ENCODE peak calls at places on chromosomes 3 and 15, in nine cellular contexts. One of them, this sample, is unnamed.

GRCh38 chr3:48562367-48563095 is 1.1 kb downstream of the UCN2 start:
- DNase-seq in PC-3: no peak
- DNase-seq in HCT116: no peak
- DNase-seq in hepatocyte: no peak
- DNase-seq in pancreas: no peak
- DNase-seq in CD8-positive, alpha-beta T cell: no peak
- DNase-seq in PC-9: no peak
- DNase-seq in astrocyte: no peak
- DNase-seq in IMR-90: no peak
- DNase-seq in this sample: no peak

GRCh38 chr3:42847731-42848130 is 27.9 kb downstream of the CYP8B1 start:
- DNase-seq in PC-9: no peak
- DNase-seq in PC-3: no peak
- DNase-seq in pancreas: no peak
- DNase-seq in astrocyte: no peak
- DNase-seq in hepatocyte: no peak
- DNase-seq in IMR-90: no peak
- DNase-seq in HCT116: no peak
- DNase-seq in CD8-positive, alpha-beta T cell: no peak
- DNase-seq in this sample: peak

GRCh38 chr15:57610130-57610529 is 18.4 kb downstream of the MYZAP start:
- DNase-seq in astrocyte: peak
- DNase-seq in hepatocyte: peak
- DNase-seq in PC-3: peak
- DNase-seq in pancreas: peak
- DNase-seq in HCT116: peak
- DNase-seq in CD8-positive, alpha-beta T cell: no peak
- DNase-seq in PC-9: peak
- DNase-seq in IMR-90: peak
- DNase-seq in this sample: peak

GRCh38 chr3:153172796-153173757 is 11.1 kb downstream of the RAP2B start:
- DNase-seq in pancreas: no peak
- DNase-seq in hepatocyte: peak
- DNase-seq in PC-9: no peak
- DNase-seq in PC-3: peak
- DNase-seq in CD8-positive, alpha-beta T cell: no peak
- DNase-seq in HCT116: no peak
- DNase-seq in IMR-90: no peak
- DNase-seq in astrocyte: no peak
- DNase-seq in this sample: no peak

GRCh38 chr3:37627951-37628620 is 233.6 kb upstream of the CTDSPL start:
- DNase-seq in HCT116: no peak
- DNase-seq in IMR-90: no peak
- DNase-seq in hepatocyte: no peak
- DNase-seq in CD8-positive, alpha-beta T cell: no peak
- DNase-seq in PC-3: no peak
- DNase-seq in pancreas: no peak
- DNase-seq in PC-9: no peak
- DNase-seq in astrocyte: no peak
- DNase-seq in this sample: no peak

GRCh38 chr3:195196266-195196665 is 74.7 kb downstream of the XXYLT1 start:
- DNase-seq in pancreas: no peak
- DNase-seq in hepatocyte: no peak
- DNase-seq in PC-3: peak
- DNase-seq in PC-9: no peak
- DNase-seq in HCT116: no peak
- DNase-seq in astrocyte: no peak
- DNase-seq in IMR-90: peak
- DNase-seq in CD8-positive, alpha-beta T cell: no peak
- DNase-seq in this sample: no peak

GRCh38 chr3:79917561-79917960 is 149.8 kb upstream of the ROBO1 start:
- DNase-seq in pancreas: no peak
- DNase-seq in PC-3: no peak
- DNase-seq in astrocyte: no peak
- DNase-seq in CD8-positive, alpha-beta T cell: no peak
- DNase-seq in hepatocyte: no peak
- DNase-seq in PC-9: no peak
- DNase-seq in IMR-90: no peak
- DNase-seq in HCT116: no peak
- DNase-seq in this sample: no peak

GRCh38 chr3:14989943-14990753 is 42.8 kb downstream of the NR2C2 start:
- DNase-seq in pancreas: no peak
- DNase-seq in HCT116: no peak
- DNase-seq in PC-3: no peak
- DNase-seq in astrocyte: peak
- DNase-seq in CD8-positive, alpha-beta T cell: no peak
- DNase-seq in PC-9: peak
- DNase-seq in IMR-90: no peak
- DNase-seq in hepatocyte: peak
- DNase-seq in this sample: peak

GRCh38 chr3:65406470-65406869 is 632.2 kb downstream of the MAGI1 start:
- DNase-seq in PC-3: peak
- DNase-seq in HCT116: no peak
- DNase-seq in hepatocyte: peak
- DNase-seq in IMR-90: peak
- DNase-seq in pancreas: no peak
- DNase-seq in astrocyte: no peak
- DNase-seq in PC-9: no peak
- DNase-seq in CD8-positive, alpha-beta T cell: no peak
- DNase-seq in this sample: no peak

GRCh38 chr3:14331273-14331672 is 71.1 kb upstream of the SLC6A6 start:
- DNase-seq in IMR-90: no peak
- DNase-seq in astrocyte: no peak
- DNase-seq in PC-3: no peak
- DNase-seq in PC-9: no peak
- DNase-seq in HCT116: no peak
- DNase-seq in CD8-positive, alpha-beta T cell: no peak
- DNase-seq in pancreas: no peak
- DNase-seq in hepatocyte: peak
- DNase-seq in this sample: no peak

GRCh38 chr3:56314842-56315241 is 153.4 kb downstream of the ERC2 start:
- DNase-seq in PC-9: no peak
- DNase-seq in pancreas: no peak
- DNase-seq in CD8-positive, alpha-beta T cell: no peak
- DNase-seq in PC-3: no peak
- DNase-seq in HCT116: no peak
- DNase-seq in IMR-90: no peak
- DNase-seq in astrocyte: peak
- DNase-seq in hepatocyte: no peak
- DNase-seq in this sample: no peak

GRCh38 chr3:128993461-128994172 is at the start of gene CFAP92:
- DNase-seq in IMR-90: peak
- DNase-seq in pancreas: peak
- DNase-seq in HCT116: peak
- DNase-seq in CD8-positive, alpha-beta T cell: peak
- DNase-seq in PC-3: peak
- DNase-seq in astrocyte: peak
- DNase-seq in hepatocyte: peak
- DNase-seq in PC-9: peak
- DNase-seq in this sample: peak

GRCh38 chr15:68506071-68506470 is 72.7 kb upstream of the CORO2B start:
- DNase-seq in PC-9: no peak
- DNase-seq in pancreas: no peak
- DNase-seq in astrocyte: no peak
- DNase-seq in PC-3: no peak
- DNase-seq in IMR-90: no peak
- DNase-seq in CD8-positive, alpha-beta T cell: no peak
- DNase-seq in HCT116: no peak
- DNase-seq in hepatocyte: no peak
- DNase-seq in this sample: no peak

GRCh38 chr3:111924283-111924682 is 54.5 kb upstream of the ABHD10 start:
- DNase-seq in HCT116: no peak
- DNase-seq in hepatocyte: no peak
- DNase-seq in pancreas: peak
- DNase-seq in PC-3: peak
- DNase-seq in CD8-positive, alpha-beta T cell: no peak
- DNase-seq in PC-9: peak
- DNase-seq in astrocyte: no peak
- DNase-seq in IMR-90: no peak
- DNase-seq in this sample: peak

GRCh38 chr3:75049581-75049980 is 435.1 kb upstream of the CNTN3 start:
- DNase-seq in hepatocyte: no peak
- DNase-seq in IMR-90: no peak
- DNase-seq in HCT116: no peak
- DNase-seq in astrocyte: no peak
- DNase-seq in pancreas: no peak
- DNase-seq in PC-3: no peak
- DNase-seq in PC-9: no peak
- DNase-seq in CD8-positive, alpha-beta T cell: no peak
- DNase-seq in this sample: no peak

GRCh38 chr3:170222647-170223541 is 670 bp downstream of the PRKCI start:
- DNase-seq in pancreas: no peak
- DNase-seq in PC-9: no peak
- DNase-seq in IMR-90: peak
- DNase-seq in HCT116: no peak
- DNase-seq in hepatocyte: peak
- DNase-seq in PC-3: peak
- DNase-seq in astrocyte: no peak
- DNase-seq in CD8-positive, alpha-beta T cell: peak
- DNase-seq in this sample: peak

GRCh38 chr3:197023998-197024651 is 5.5 kb downstream of the MELTF start:
- DNase-seq in PC-9: no peak
- DNase-seq in HCT116: no peak
- DNase-seq in astrocyte: no peak
- DNase-seq in pancreas: no peak
- DNase-seq in IMR-90: no peak
- DNase-seq in hepatocyte: peak
- DNase-seq in CD8-positive, alpha-beta T cell: no peak
- DNase-seq in PC-3: no peak
- DNase-seq in this sample: no peak

GRCh38 chr3:61173685-61174084 is 77.6 kb downstream of the FHIT start:
- DNase-seq in pancreas: no peak
- DNase-seq in HCT116: no peak
- DNase-seq in IMR-90: no peak
- DNase-seq in PC-3: peak
- DNase-seq in astrocyte: no peak
- DNase-seq in PC-9: no peak
- DNase-seq in hepatocyte: peak
- DNase-seq in CD8-positive, alpha-beta T cell: no peak
- DNase-seq in this sample: no peak

GRCh38 chr3:170425491-170426239 is 7.0 kb downstream of the CLDN11 start:
- DNase-seq in HCT116: no peak
- DNase-seq in PC-9: no peak
- DNase-seq in CD8-positive, alpha-beta T cell: no peak
- DNase-seq in astrocyte: no peak
- DNase-seq in IMR-90: no peak
- DNase-seq in pancreas: no peak
- DNase-seq in hepatocyte: peak
- DNase-seq in PC-3: no peak
- DNase-seq in this sample: no peak

GRCh38 chr15:65832549-65833364 is 36.5 kb upstream of the RAB11A start:
- DNase-seq in hepatocyte: peak
- DNase-seq in PC-3: peak
- DNase-seq in pancreas: peak
- DNase-seq in PC-9: peak
- DNase-seq in IMR-90: peak
- DNase-seq in HCT116: peak
- DNase-seq in astrocyte: peak
- DNase-seq in CD8-positive, alpha-beta T cell: peak
- DNase-seq in this sample: peak
- TF ChIP-seq CTCF in hepatocyte: peak
- TF ChIP-seq CTCF in PC-3: peak
- TF ChIP-seq CTCF in pancreas: no peak
- TF ChIP-seq CTCF in PC-9: no peak
- TF ChIP-seq CTCF in IMR-90: peak
- TF ChIP-seq CTCF in HCT116: no peak
- TF ChIP-seq CTCF in astrocyte: no peak
- TF ChIP-seq CTCF in CD8-positive, alpha-beta T cell: no peak
- TF ChIP-seq CTCF in this sample: no peak

GRCh38 chr15:99703603-99704443 is 29.4 kb downstream of the LYSMD4 start:
- DNase-seq in astrocyte: peak
- DNase-seq in HCT116: peak
- DNase-seq in IMR-90: peak
- DNase-seq in PC-9: no peak
- DNase-seq in pancreas: no peak
- DNase-seq in PC-3: peak
- DNase-seq in CD8-positive, alpha-beta T cell: no peak
- DNase-seq in hepatocyte: peak
- DNase-seq in this sample: peak
- TF ChIP-seq CTCF in astrocyte: peak
- TF ChIP-seq CTCF in HCT116: peak
- TF ChIP-seq CTCF in IMR-90: peak
- TF ChIP-seq CTCF in PC-9: peak
- TF ChIP-seq CTCF in pancreas: peak
- TF ChIP-seq CTCF in PC-3: peak
- TF ChIP-seq CTCF in CD8-positive, alpha-beta T cell: no peak
- TF ChIP-seq CTCF in hepatocyte: peak
- TF ChIP-seq CTCF in this sample: peak

GRCh38 chr15:86036243-86036642 is 43.4 kb upstream of the AGBL1 start:
- DNase-seq in PC-9: no peak
- DNase-seq in astrocyte: no peak
- DNase-seq in PC-3: no peak
- DNase-seq in HCT116: no peak
- DNase-seq in IMR-90: no peak
- DNase-seq in CD8-positive, alpha-beta T cell: no peak
- DNase-seq in pancreas: no peak
- DNase-seq in hepatocyte: no peak
- DNase-seq in this sample: no peak
- TF ChIP-seq CTCF in PC-9: no peak
- TF ChIP-seq CTCF in astrocyte: no peak
- TF ChIP-seq CTCF in PC-3: no peak
- TF ChIP-seq CTCF in HCT116: no peak
- TF ChIP-seq CTCF in IMR-90: no peak
- TF ChIP-seq CTCF in CD8-positive, alpha-beta T cell: no peak
- TF ChIP-seq CTCF in pancreas: no peak
- TF ChIP-seq CTCF in hepatocyte: no peak
- TF ChIP-seq CTCF in this sample: no peak

GRCh38 chr3:46962990-46963389 is 13.6 kb downstream of the CCDC12 start:
- DNase-seq in IMR-90: no peak
- DNase-seq in pancreas: no peak
- DNase-seq in PC-9: no peak
- DNase-seq in HCT116: no peak
- DNase-seq in hepatocyte: no peak
- DNase-seq in astrocyte: no peak
- DNase-seq in CD8-positive, alpha-beta T cell: no peak
- DNase-seq in PC-3: peak
- DNase-seq in this sample: no peak

GRCh38 chr3:46965151-46965550 is 11.4 kb downstream of the CCDC12 start:
- DNase-seq in IMR-90: no peak
- DNase-seq in HCT116: no peak
- DNase-seq in PC-3: peak
- DNase-seq in PC-9: no peak
- DNase-seq in pancreas: no peak
- DNase-seq in CD8-positive, alpha-beta T cell: no peak
- DNase-seq in hepatocyte: no peak
- DNase-seq in astrocyte: no peak
- DNase-seq in this sample: no peak

GRCh38 chr3:46968783-46969428 is 7.6 kb downstream of the CCDC12 start:
- DNase-seq in CD8-positive, alpha-beta T cell: no peak
- DNase-seq in HCT116: no peak
- DNase-seq in PC-3: no peak
- DNase-seq in astrocyte: no peak
- DNase-seq in pancreas: no peak
- DNase-seq in PC-9: no peak
- DNase-seq in IMR-90: no peak
- DNase-seq in hepatocyte: no peak
- DNase-seq in this sample: no peak

GRCh38 chr3:46970391-46971091 is 6.0 kb downstream of the CCDC12 start:
- DNase-seq in PC-9: no peak
- DNase-seq in CD8-positive, alpha-beta T cell: peak
- DNase-seq in IMR-90: no peak
- DNase-seq in astrocyte: no peak
- DNase-seq in pancreas: no peak
- DNase-seq in PC-3: no peak
- DNase-seq in HCT116: no peak
- DNase-seq in hepatocyte: peak
- DNase-seq in this sample: peak

GRCh38 chr3:46966811-46967210 is 9.7 kb downstream of the CCDC12 start:
- DNase-seq in PC-9: no peak
- DNase-seq in astrocyte: no peak
- DNase-seq in HCT116: no peak
- DNase-seq in CD8-positive, alpha-beta T cell: peak
- DNase-seq in PC-3: peak
- DNase-seq in pancreas: no peak
- DNase-seq in hepatocyte: no peak
- DNase-seq in IMR-90: no peak
- DNase-seq in this sample: no peak
- TF ChIP-seq CTCF in PC-9: no peak
- TF ChIP-seq CTCF in astrocyte: no peak
- TF ChIP-seq CTCF in HCT116: no peak
- TF ChIP-seq CTCF in CD8-positive, alpha-beta T cell: no peak
- TF ChIP-seq CTCF in PC-3: peak
- TF ChIP-seq CTCF in pancreas: no peak
- TF ChIP-seq CTCF in hepatocyte: no peak
- TF ChIP-seq CTCF in IMR-90: no peak
- TF ChIP-seq CTCF in this sample: no peak

This sample was measured in Calu3.